ENCODE peak calls at places on chromosome 19, in four cellular contexts. One of them, this sample, is unnamed.

GRCh38 chr19:20151617-20152145 is 15.3 kb upstream of the ZNF486 start:
- DNase-seq in globus pallidus: no peak
- DNase-seq in HS-27A: no peak
- DNase-seq in stimulated activated CD4-positive, alpha-beta T cell treated with anti-CD3 and anti-CD28 coated beads, Interleukin-1b, Interleukin-23, amount 100 ng/mL, for 4 hours: no peak
- DNase-seq in this sample: peak; percentile 21

GRCh38 chr19:46785054-46785979 is 3.1 kb downstream of the SLC1A5 start:
- DNase-seq in globus pallidus: no peak
- DNase-seq in HS-27A: no peak
- DNase-seq in stimulated activated CD4-positive, alpha-beta T cell treated with anti-CD3 and anti-CD28 coated beads, Interleukin-1b, Interleukin-23, amount 100 ng/mL, for 4 hours: no peak
- DNase-seq in this sample: no peak

GRCh38 chr19:31015778-31016177 is 333.5 kb downstream of the TSHZ3 start:
- DNase-seq in globus pallidus: no peak
- DNase-seq in HS-27A: no peak
- DNase-seq in stimulated activated CD4-positive, alpha-beta T cell treated with anti-CD3 and anti-CD28 coated beads, Interleukin-1b, Interleukin-23, amount 100 ng/mL, for 4 hours: no peak
- DNase-seq in this sample: peak; percentile 65

GRCh38 chr19:17448190-17448967 is at the start of gene TMEM221:
- DNase-seq in globus pallidus: no peak
- DNase-seq in HS-27A: no peak
- DNase-seq in stimulated activated CD4-positive, alpha-beta T cell treated with anti-CD3 and anti-CD28 coated beads, Interleukin-1b, Interleukin-23, amount 100 ng/mL, for 4 hours: peak; percentile 45
- DNase-seq in this sample: peak; percentile 66

GRCh38 chr19:801861-802496 is 4.7 kb downstream of the PTBP1 start:
- DNase-seq in globus pallidus: no peak
- DNase-seq in HS-27A: no peak
- DNase-seq in stimulated activated CD4-positive, alpha-beta T cell treated with anti-CD3 and anti-CD28 coated beads, Interleukin-1b, Interleukin-23, amount 100 ng/mL, for 4 hours: no peak
- DNase-seq in this sample: no peak

GRCh38 chr19:12769689-12770088 is 5.7 kb downstream of the HOOK2 start:
- DNase-seq in globus pallidus: no peak
- DNase-seq in HS-27A: no peak
- DNase-seq in stimulated activated CD4-positive, alpha-beta T cell treated with anti-CD3 and anti-CD28 coated beads, Interleukin-1b, Interleukin-23, amount 100 ng/mL, for 4 hours: peak; percentile 58
- DNase-seq in this sample: peak; percentile 84

GRCh38 chr19:41700381-41701195 is 7.8 kb upstream of the CEACAM5 start:
- DNase-seq in globus pallidus: no peak
- DNase-seq in HS-27A: no peak
- DNase-seq in stimulated activated CD4-positive, alpha-beta T cell treated with anti-CD3 and anti-CD28 coated beads, Interleukin-1b, Interleukin-23, amount 100 ng/mL, for 4 hours: no peak
- DNase-seq in this sample: no peak

GRCh38 chr19:29255006-29255405 is 42.1 kb upstream of the UQCRFS1 start:
- DNase-seq in globus pallidus: no peak
- DNase-seq in HS-27A: no peak
- DNase-seq in stimulated activated CD4-positive, alpha-beta T cell treated with anti-CD3 and anti-CD28 coated beads, Interleukin-1b, Interleukin-23, amount 100 ng/mL, for 4 hours: no peak
- DNase-seq in this sample: no peak

GRCh38 chr19:21046489-21046888 is 26.0 kb downstream of the ZNF430 start:
- DNase-seq in globus pallidus: no peak
- DNase-seq in HS-27A: no peak
- DNase-seq in stimulated activated CD4-positive, alpha-beta T cell treated with anti-CD3 and anti-CD28 coated beads, Interleukin-1b, Interleukin-23, amount 100 ng/mL, for 4 hours: no peak
- DNase-seq in this sample: no peak

GRCh38 chr19:1855828-1856255 is 7.5 kb downstream of the KLF16 start:
- DNase-seq in globus pallidus: no peak
- DNase-seq in HS-27A: no peak
- DNase-seq in stimulated activated CD4-positive, alpha-beta T cell treated with anti-CD3 and anti-CD28 coated beads, Interleukin-1b, Interleukin-23, amount 100 ng/mL, for 4 hours: no peak
- DNase-seq in this sample: no peak

GRCh38 chr19:39417463-39418181 is 5.2 kb downstream of the PLEKHG2 start:
- DNase-seq in globus pallidus: no peak
- DNase-seq in HS-27A: no peak
- DNase-seq in stimulated activated CD4-positive, alpha-beta T cell treated with anti-CD3 and anti-CD28 coated beads, Interleukin-1b, Interleukin-23, amount 100 ng/mL, for 4 hours: no peak
- DNase-seq in this sample: no peak

GRCh38 chr19:40633207-40633606 is 32.0 kb downstream of the LTBP4 start:
- DNase-seq in globus pallidus: no peak
- DNase-seq in HS-27A: peak; percentile 54
- DNase-seq in stimulated activated CD4-positive, alpha-beta T cell treated with anti-CD3 and anti-CD28 coated beads, Interleukin-1b, Interleukin-23, amount 100 ng/mL, for 4 hours: no peak
- DNase-seq in this sample: no peak

GRCh38 chr19:49442793-49443365 is 1.6 kb upstream of the SLC17A7 start:
- DNase-seq in globus pallidus: no peak
- DNase-seq in HS-27A: peak; percentile 89
- DNase-seq in stimulated activated CD4-positive, alpha-beta T cell treated with anti-CD3 and anti-CD28 coated beads, Interleukin-1b, Interleukin-23, amount 100 ng/mL, for 4 hours: peak; percentile 47
- DNase-seq in this sample: peak; percentile 98

GRCh38 chr19:39339636-39340035 is 2.6 kb upstream of the SAMD4B start:
- DNase-seq in globus pallidus: no peak
- DNase-seq in HS-27A: no peak
- DNase-seq in stimulated activated CD4-positive, alpha-beta T cell treated with anti-CD3 and anti-CD28 coated beads, Interleukin-1b, Interleukin-23, amount 100 ng/mL, for 4 hours: no peak
- DNase-seq in this sample: no peak

GRCh38 chr19:20385056-20385455 is 180.5 kb downstream of the ZNF737 start:
- DNase-seq in globus pallidus: no peak
- DNase-seq in HS-27A: no peak
- DNase-seq in stimulated activated CD4-positive, alpha-beta T cell treated with anti-CD3 and anti-CD28 coated beads, Interleukin-1b, Interleukin-23, amount 100 ng/mL, for 4 hours: no peak
- DNase-seq in this sample: no peak